ENCODE peak calls at places on chromosomes 12 and 14, in eight cellular contexts. F is cardiac muscle cell; E is fibroblast of the aortic adventitia; W is GM10248; C is uterus; B is CD8-positive, alpha-beta T cell; O is left lung; M is epithelial cell of esophagus. L is an unnamed sample.

GRCh38 chr12:71441350-71441748 is 1.8 kb downstream of the LGR5 start:
- DNase-seq in W (no peak), O (no peak), M (no peak), F (no peak), C (no peak), B (no peak), E (no peak), L (no peak)

GRCh38 chr12:111636209-111636928 is 37.3 kb upstream of the ATXN2 start:
- DNase-seq in M (no peak), F (peak), O (peak), E (peak), C (peak), W (no peak), B (no peak), L (no peak)

GRCh38 chr12:53700567-53700966 is 24.7 kb upstream of the ATP5MC2 start:
- DNase-seq in O (peak), M (no peak), C (no peak), E (peak), W (no peak), F (no peak), B (no peak), L (no peak)

GRCh38 chr14:105852378-105853088 is 326.1 kb downstream of the TMEM121 start:
- DNase-seq in E (no peak), O (peak), B (peak), F (no peak), W (no peak), C (peak), M (no peak), L (no peak)

GRCh38 chr14:99033951-99034350 is 238.0 kb downstream of the BCL11B start:
- DNase-seq in B (no peak), M (no peak), E (no peak), W (no peak), O (no peak), C (no peak), F (no peak), L (no peak)

GRCh38 chr14:75979071-75979571 is 2.7 kb downstream of the TGFB3 start:
- DNase-seq in O (no peak), W (peak), C (peak), E (peak), F (peak), B (peak), M (peak), L (peak)

GRCh38 chr12:92619730-92620684 is 82.8 kb upstream of the PLEKHG7 start:
- DNase-seq in B (no peak), C (no peak), W (no peak), E (no peak), O (no peak), M (no peak), F (peak), L (no peak)

GRCh38 chr12:54139030-54139429 is 49.8 kb downstream of the SMUG1 start:
- DNase-seq in W (no peak), B (no peak), F (no peak), C (no peak), M (no peak), O (no peak), E (no peak), L (no peak)

GRCh38 chr12:6869049-6870021 is 2.0 kb downstream of the TPI1 start:
- DNase-seq in W (peak), O (peak), F (peak), E (peak), M (peak), C (peak), B (peak), L (peak)

GRCh38 chr12:76144253-76144564 is 59.7 kb upstream of the NAP1L1 start:
- DNase-seq in O (no peak), F (peak), C (no peak), E (peak), W (no peak), B (peak), M (peak), L (no peak)

GRCh38 chr12:15580431-15580830 is 208.8 kb downstream of the EPS8 start:
- DNase-seq in B (peak), F (no peak), W (no peak), E (no peak), M (no peak), C (no peak), O (no peak), L (no peak)

GRCh38 chr12:69027411-69027811 is 94.4 kb upstream of the CPM start:
- DNase-seq in B (no peak), M (peak), F (peak), C (no peak), W (no peak), E (peak), O (no peak), L (no peak)

GRCh38 chr12:101051901-101052550 is 158.0 kb downstream of the SLC5A8 start:
- DNase-seq in E (peak), B (no peak), C (no peak), W (no peak), F (peak), M (peak), O (no peak), L (no peak)

GRCh38 chr14:97178781-97179180 is 381.6 kb downstream of the VRK1 start:
- DNase-seq in W (no peak), B (no peak), M (no peak), F (peak), E (peak), C (no peak), O (no peak), L (no peak)

GRCh38 chr12:49244161-49244560 is 20.7 kb upstream of the TUBA1C start:
- DNase-seq in W (no peak), M (no peak), C (no peak), O (no peak), F (peak), B (no peak), E (peak), L (no peak)

DNA sequence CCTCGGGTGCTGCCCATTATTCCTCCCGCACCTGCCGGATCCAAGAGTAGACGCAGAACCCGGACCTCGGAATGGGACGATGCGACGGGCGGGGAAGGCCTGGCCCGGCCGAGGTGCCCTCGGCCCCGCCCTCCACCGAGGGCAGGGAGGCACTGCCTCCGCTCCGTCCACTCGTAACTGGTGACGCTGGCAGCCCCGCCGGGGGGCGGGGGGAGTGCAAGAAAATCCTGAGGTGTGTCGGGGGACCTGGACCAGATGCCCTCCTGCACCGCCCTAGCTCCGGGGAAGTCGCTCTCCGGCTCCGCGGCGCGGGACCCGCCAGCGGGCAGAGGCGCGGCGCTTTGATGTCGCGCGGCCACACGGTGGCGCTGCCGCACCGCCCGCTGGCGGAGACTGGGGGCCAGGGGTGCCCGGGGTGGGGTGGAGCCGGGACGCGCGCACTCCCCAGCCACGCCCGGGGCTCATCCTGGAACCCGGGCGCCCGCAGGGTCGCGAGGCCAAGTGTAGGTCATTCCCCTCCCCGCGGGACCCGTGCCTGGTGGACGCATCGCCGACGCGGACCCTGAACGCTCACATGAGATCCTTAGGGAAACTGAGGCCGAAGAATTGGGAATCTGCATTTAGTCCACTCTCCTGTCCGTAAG is 202.8 kb downstream of the TTC8 start:
- DNase-seq in W (peak), B (peak), C (peak), E (peak), M (peak), F (peak), O (peak), L (peak)
- TF ChIP-seq CTCF in W (peak), B (peak), C (peak), E (peak), M (peak), F (peak), O (peak), L (peak)

DNA sequence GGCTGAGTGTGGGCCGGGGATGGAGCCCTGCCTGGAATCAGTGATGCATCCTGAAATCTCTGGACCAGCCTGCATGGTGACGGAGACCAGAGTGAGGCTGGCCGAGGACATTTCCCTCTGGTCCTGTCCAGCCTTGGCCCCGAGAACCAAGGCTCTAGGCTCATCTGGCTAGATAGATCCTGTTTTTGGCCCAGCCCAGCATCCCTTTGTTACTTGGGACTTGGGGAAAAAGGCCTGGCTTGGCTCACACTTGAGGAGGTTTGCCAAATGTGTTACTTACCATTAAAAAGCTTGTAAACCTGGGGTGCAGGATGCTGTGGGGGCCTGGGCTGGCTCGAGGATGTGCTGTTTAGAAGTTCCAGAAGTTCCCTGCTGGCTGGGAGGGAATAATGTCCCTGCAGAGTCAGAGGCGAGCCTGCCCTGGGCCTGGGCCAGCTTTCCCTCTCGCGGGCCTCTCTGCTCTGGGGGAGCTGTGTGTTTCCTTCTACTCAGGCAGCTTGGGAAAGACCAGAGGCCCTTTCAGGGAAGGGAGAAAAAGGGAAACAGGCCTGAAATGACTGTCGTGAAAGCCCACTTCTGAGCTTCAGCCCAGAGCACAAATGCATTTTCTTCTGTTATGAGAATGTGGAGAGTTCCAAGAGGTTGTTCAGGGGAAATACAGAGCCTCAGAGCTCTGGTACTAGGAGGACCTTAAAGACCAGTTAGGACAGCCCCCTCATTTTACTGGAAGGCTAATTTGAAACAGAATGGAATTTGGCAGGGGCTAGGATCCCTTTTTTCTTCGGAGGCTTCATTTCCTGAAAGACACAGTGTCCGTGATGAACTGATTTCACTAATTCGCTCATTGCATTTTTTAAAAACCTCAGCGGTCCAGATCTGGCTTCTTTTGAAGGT is 47.2 kb upstream of the CTDSP2 start:
- DNase-seq in W (no peak), O (peak), E (peak), F (peak), B (no peak), M (peak), C (peak), L (no peak)
- TF ChIP-seq CTCF in W (no peak), O (no peak), E (peak), F (peak), B (no peak), M (no peak), C (no peak), L (no peak)

GRCh38 chr14:67331368-67332125 is 28.1 kb downstream of the ATP6V1D start:
- DNase-seq in C (no peak), F (no peak), W (no peak), B (no peak), O (no peak), M (peak), E (no peak), L (no peak)
- TF ChIP-seq CTCF in C (no peak), F (no peak), W (no peak), B (no peak), O (no peak), M (no peak), E (no peak), L (no peak)

GRCh38 chr12:115571027-115571426 is 706.5 kb downstream of the MED13L start:
- DNase-seq in B (no peak), O (no peak), C (no peak), M (no peak), F (no peak), E (no peak), W (no peak), L (no peak)

GRCh38 chr12:115574831-115575230 is 702.7 kb downstream of the MED13L start:
- DNase-seq in O (no peak), M (no peak), W (no peak), B (no peak), F (no peak), E (no peak), C (no peak), L (no peak)

GRCh38 chr12:115570271-115570777 is 707.2 kb downstream of the MED13L start:
- DNase-seq in O (no peak), W (no peak), E (peak), C (no peak), F (no peak), B (no peak), M (peak), L (no peak)

GRCh38 chr12:115571446-115571845 is 706.0 kb downstream of the MED13L start:
- DNase-seq in E (no peak), M (no peak), O (no peak), W (no peak), B (no peak), C (no peak), F (no peak), L (no peak)

GRCh38 chr12:115572440-115572839 is 705.1 kb downstream of the MED13L start:
- DNase-seq in B (no peak), C (no peak), W (peak), O (no peak), E (peak), M (no peak), F (peak), L (no peak)
- TF ChIP-seq CTCF in B (no peak), C (no peak), W (no peak), O (no peak), E (no peak), M (no peak), F (no peak), L (no peak)

GRCh38 chr12:121915841-121916321 is 2.5 kb upstream of the CFAP251 start:
- DNase-seq in C (no peak), M (peak), E (peak), B (no peak), F (no peak), W (no peak), O (no peak), L (no peak)
- TF ChIP-seq CTCF in C (no peak), M (no peak), E (no peak), B (no peak), F (no peak), W (no peak), O (no peak), L (no peak)